ENCODE peak calls at places on chromosomes 4 and X, in six cellular contexts. K is psoas muscle, X is breast epithelium, D is IMR-90, I is K562, G is endodermal cell. E is an unnamed sample.

GRCh38 chrX:318068-318738 is 393 bp downstream of the GTPBP6 start:
- DNase-seq in G (peak), K (peak), I (peak), D (peak), X (peak), E (no peak)

GRCh38 chr4:98673282-98673644 is 14.9 kb upstream of the TSPAN5 start:
- DNase-seq in X (no peak), G (no peak), D (no peak), K (no peak), I (no peak), E (no peak)

GRCh38 chr4:145935253-145936141 is 3.1 kb downstream of the ZNF827 start:
- DNase-seq in I (no peak), X (no peak), G (peak), D (no peak), K (peak), E (peak)

GRCh38 chr4:183326853-183327252 is 4.6 kb upstream of the CLDN24 start:
- DNase-seq in K (no peak), I (no peak), D (peak), X (no peak), G (no peak), E (no peak)

GRCh38 chr4:1409079-1409805 is 3.0 kb upstream of the NKX1-1 start:
- DNase-seq in D (no peak), K (no peak), G (no peak), I (no peak), X (no peak), E (no peak)

GRCh38 chr4:74840931-74841330 is 46.6 kb upstream of the BTC start:
- DNase-seq in G (no peak), D (no peak), I (no peak), K (no peak), X (no peak), E (no peak)

GRCh38 chrX:31232506-31232905 is 160.7 kb upstream of the FTHL17 start:
- DNase-seq in K (no peak), G (peak), D (no peak), I (no peak), X (no peak), E (no peak)

GRCh38 chrX:72123471-72124185 is 8.1 kb downstream of the RTL5 start:
- DNase-seq in G (peak), I (no peak), X (peak), K (peak), D (peak), E (no peak)

GRCh38 chrX:31323658-31324057 is 251.8 kb upstream of the FTHL17 start:
- DNase-seq in D (no peak), X (no peak), G (no peak), K (no peak), I (no peak), E (no peak)

GRCh38 chrX:154484255-154485149 is 1.9 kb downstream of the UBL4A start:
- DNase-seq in D (no peak), X (no peak), K (no peak), G (no peak), I (peak), E (no peak)

GRCh38 chrX:153438522-153438921 is 7.3 kb downstream of the TREX2 start:
- DNase-seq in I (no peak), D (peak), K (no peak), X (no peak), G (no peak), E (no peak)

GRCh38 chrX:46374371-46374770 is 170.8 kb downstream of the ZNF674 start:
- DNase-seq in G (no peak), X (no peak), D (no peak), K (no peak), I (no peak), E (no peak)
- H3K27ac ChIP-seq in G (no peak), X (no peak), D (no peak), K (no peak), I (no peak), E (no peak)

GRCh38 chrX:65601126-65601525 is 66.3 kb upstream of the MSN start:
- DNase-seq in D (no peak), I (no peak), X (no peak), K (no peak), G (no peak), E (no peak)
- H3K27ac ChIP-seq in D (peak), I (peak), X (peak), K (peak), G (no peak), E (peak)

GRCh38 chr4:180280076-180280475 is 1963.1 kb upstream of the TENM3 start:
- DNase-seq in D (no peak), K (no peak), G (no peak), I (no peak), X (no peak), E (no peak)
- H3K27ac ChIP-seq in D (no peak), K (no peak), G (no peak), I (no peak), X (no peak), E (no peak)

DNA sequence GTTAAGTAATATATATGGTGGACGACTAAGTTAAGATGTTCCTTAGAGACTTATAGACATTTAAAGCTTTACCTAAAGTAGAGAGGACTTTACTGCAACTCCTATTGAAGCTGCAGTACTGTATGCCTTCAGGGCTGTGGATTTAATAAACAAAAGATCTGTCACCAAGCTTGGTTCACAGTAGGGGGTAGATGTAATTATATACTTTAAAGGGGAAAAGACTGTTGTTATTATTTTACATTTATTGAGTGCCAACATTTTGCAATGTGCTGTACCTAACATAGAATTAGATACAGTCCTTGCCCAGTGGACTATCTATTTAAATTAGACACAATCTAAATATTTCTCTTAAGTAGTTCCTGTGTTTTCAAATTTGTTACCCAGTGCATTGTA is 67.2 kb downstream of the SLIT2 start:
- DNase-seq in G (no peak), X (no peak), D (peak), K (no peak), I (no peak), E (no peak)
- H3K27ac ChIP-seq in G (peak), X (no peak), D (no peak), K (no peak), I (no peak), E (peak)